ENCODE peak calls at places on chromosomes 1 and 21, in nine cellular contexts. One of them, this sample, is unnamed.

GRCh38 chr1:163063131-163064059 is 5.8 kb upstream of the RGS4 start:
- DNase-seq in activated T-cell treated with anti-CD3 and anti-CD28 coated beads for 48 hours: no peak
- DNase-seq in fibroblast of lung: no peak
- DNase-seq in GM23248: no peak
- DNase-seq in H9: no peak
- DNase-seq in central memory CD4-positive, alpha-beta T cell: no peak
- DNase-seq in small intestine: no peak
- DNase-seq in Kasumi-1: no peak
- DNase-seq in C1 segment of cervical spinal cord: no peak
- DNase-seq in this sample: no peak

GRCh38 chr1:71836899-71837298 is 445.4 kb downstream of the NEGR1 start:
- DNase-seq in activated T-cell treated with anti-CD3 and anti-CD28 coated beads for 48 hours: no peak
- DNase-seq in fibroblast of lung: no peak
- DNase-seq in GM23248: no peak
- DNase-seq in H9: no peak
- DNase-seq in central memory CD4-positive, alpha-beta T cell: no peak
- DNase-seq in small intestine: no peak
- DNase-seq in Kasumi-1: no peak
- DNase-seq in C1 segment of cervical spinal cord: no peak
- DNase-seq in this sample: no peak

GRCh38 chr21:45941338-45941710 is 40.2 kb upstream of the COL6A1 start:
- DNase-seq in activated T-cell treated with anti-CD3 and anti-CD28 coated beads for 48 hours: no peak
- DNase-seq in fibroblast of lung: no peak
- DNase-seq in GM23248: no peak
- DNase-seq in H9: no peak
- DNase-seq in central memory CD4-positive, alpha-beta T cell: no peak
- DNase-seq in small intestine: no peak
- DNase-seq in Kasumi-1: no peak
- DNase-seq in C1 segment of cervical spinal cord: no peak
- DNase-seq in this sample: no peak

GRCh38 chr1:231335663-231336602 is 1.7 kb downstream of the EXOC8 start:
- DNase-seq in activated T-cell treated with anti-CD3 and anti-CD28 coated beads for 48 hours: no peak
- DNase-seq in fibroblast of lung: no peak
- DNase-seq in GM23248: peak; percentile 47
- DNase-seq in H9: no peak
- DNase-seq in central memory CD4-positive, alpha-beta T cell: no peak
- DNase-seq in small intestine: peak; percentile 22
- DNase-seq in Kasumi-1: no peak
- DNase-seq in C1 segment of cervical spinal cord: no peak
- DNase-seq in this sample: no peak

GRCh38 chr21:45898781-45899180 is 82.8 kb upstream of the COL6A1 start:
- DNase-seq in activated T-cell treated with anti-CD3 and anti-CD28 coated beads for 48 hours: no peak
- DNase-seq in fibroblast of lung: no peak
- DNase-seq in GM23248: no peak
- DNase-seq in H9: no peak
- DNase-seq in central memory CD4-positive, alpha-beta T cell: no peak
- DNase-seq in small intestine: no peak
- DNase-seq in Kasumi-1: no peak
- DNase-seq in C1 segment of cervical spinal cord: no peak
- DNase-seq in this sample: no peak

GRCh38 chr1:61921435-61921834 is 179.2 kb downstream of the PATJ start:
- DNase-seq in activated T-cell treated with anti-CD3 and anti-CD28 coated beads for 48 hours: no peak
- DNase-seq in fibroblast of lung: peak; percentile 6
- DNase-seq in GM23248: peak; percentile 15
- DNase-seq in H9: no peak
- DNase-seq in central memory CD4-positive, alpha-beta T cell: no peak
- DNase-seq in small intestine: no peak
- DNase-seq in Kasumi-1: no peak
- DNase-seq in C1 segment of cervical spinal cord: no peak
- DNase-seq in this sample: no peak

GRCh38 chr1:153561401-153561985 is 4.2 kb downstream of the S100A2 start:
- DNase-seq in activated T-cell treated with anti-CD3 and anti-CD28 coated beads for 48 hours: no peak
- DNase-seq in fibroblast of lung: no peak
- DNase-seq in GM23248: no peak
- DNase-seq in H9: no peak
- DNase-seq in central memory CD4-positive, alpha-beta T cell: no peak
- DNase-seq in small intestine: no peak
- DNase-seq in Kasumi-1: no peak
- DNase-seq in C1 segment of cervical spinal cord: no peak
- DNase-seq in this sample: no peak

GRCh38 chr1:160124709-160125478 is 9.3 kb downstream of the ATP1A2 start:
- DNase-seq in activated T-cell treated with anti-CD3 and anti-CD28 coated beads for 48 hours: no peak
- DNase-seq in fibroblast of lung: peak; percentile 98
- DNase-seq in GM23248: peak; percentile 90
- DNase-seq in H9: no peak
- DNase-seq in central memory CD4-positive, alpha-beta T cell: no peak
- DNase-seq in small intestine: peak; percentile 56
- DNase-seq in Kasumi-1: no peak
- DNase-seq in C1 segment of cervical spinal cord: no peak
- DNase-seq in this sample: no peak

GRCh38 chr1:157404063-157404501 is 148.2 kb downstream of the FCRL5 start:
- DNase-seq in activated T-cell treated with anti-CD3 and anti-CD28 coated beads for 48 hours: no peak
- DNase-seq in fibroblast of lung: no peak
- DNase-seq in GM23248: no peak
- DNase-seq in H9: no peak
- DNase-seq in central memory CD4-positive, alpha-beta T cell: no peak
- DNase-seq in small intestine: no peak
- DNase-seq in Kasumi-1: peak; percentile 80
- DNase-seq in C1 segment of cervical spinal cord: no peak
- DNase-seq in this sample: no peak

GRCh38 chr1:54220004-54220811 is 20.2 kb downstream of the MRPL37 start:
- DNase-seq in activated T-cell treated with anti-CD3 and anti-CD28 coated beads for 48 hours: no peak
- DNase-seq in fibroblast of lung: peak; percentile 80
- DNase-seq in GM23248: peak; percentile 76
- DNase-seq in H9: no peak
- DNase-seq in central memory CD4-positive, alpha-beta T cell: no peak
- DNase-seq in small intestine: no peak
- DNase-seq in Kasumi-1: peak; percentile 83
- DNase-seq in C1 segment of cervical spinal cord: peak; percentile 36
- DNase-seq in this sample: no peak

GRCh38 chr1:186502087-186502486 is 41.2 kb upstream of the PDC start:
- DNase-seq in activated T-cell treated with anti-CD3 and anti-CD28 coated beads for 48 hours: no peak
- DNase-seq in fibroblast of lung: no peak
- DNase-seq in GM23248: peak; percentile 28
- DNase-seq in H9: no peak
- DNase-seq in central memory CD4-positive, alpha-beta T cell: no peak
- DNase-seq in small intestine: no peak
- DNase-seq in Kasumi-1: no peak
- DNase-seq in C1 segment of cervical spinal cord: no peak
- DNase-seq in this sample: no peak

GRCh38 chr1:232335751-232336274 is 294.1 kb downstream of the SIPA1L2 start:
- DNase-seq in activated T-cell treated with anti-CD3 and anti-CD28 coated beads for 48 hours: no peak
- DNase-seq in fibroblast of lung: no peak
- DNase-seq in GM23248: no peak
- DNase-seq in H9: no peak
- DNase-seq in central memory CD4-positive, alpha-beta T cell: no peak
- DNase-seq in small intestine: no peak
- DNase-seq in Kasumi-1: no peak
- DNase-seq in C1 segment of cervical spinal cord: no peak
- DNase-seq in this sample: no peak

GRCh38 chr1:29478879-29479278 is 242.6 kb downstream of the PTPRU start:
- DNase-seq in activated T-cell treated with anti-CD3 and anti-CD28 coated beads for 48 hours: no peak
- DNase-seq in fibroblast of lung: no peak
- DNase-seq in GM23248: no peak
- DNase-seq in H9: no peak
- DNase-seq in central memory CD4-positive, alpha-beta T cell: no peak
- DNase-seq in small intestine: no peak
- DNase-seq in Kasumi-1: no peak
- DNase-seq in C1 segment of cervical spinal cord: no peak
- DNase-seq in this sample: no peak

GRCh38 chr1:110606784-110607662 is 865 bp upstream of the KCNA2 start:
- DNase-seq in activated T-cell treated with anti-CD3 and anti-CD28 coated beads for 48 hours: no peak
- DNase-seq in fibroblast of lung: no peak
- DNase-seq in GM23248: peak; percentile 23
- DNase-seq in H9: peak; percentile 51
- DNase-seq in central memory CD4-positive, alpha-beta T cell: no peak
- DNase-seq in small intestine: no peak
- DNase-seq in Kasumi-1: no peak
- DNase-seq in C1 segment of cervical spinal cord: peak; percentile 60
- DNase-seq in this sample: no peak

GRCh38 chr1:86419277-86419903 is 4.6 kb upstream of the CLCA2 start:
- DNase-seq in activated T-cell treated with anti-CD3 and anti-CD28 coated beads for 48 hours: peak; percentile 13
- DNase-seq in fibroblast of lung: peak; percentile 45
- DNase-seq in GM23248: peak; percentile 33
- DNase-seq in H9: no peak
- DNase-seq in central memory CD4-positive, alpha-beta T cell: peak; percentile 47
- DNase-seq in small intestine: peak; percentile 57
- DNase-seq in Kasumi-1: peak; percentile 83
- DNase-seq in C1 segment of cervical spinal cord: no peak
- DNase-seq in this sample: no peak

GRCh38 chr1:95118019-95118499 is 904 bp downstream of the TLCD4 start:
- DNase-seq in activated T-cell treated with anti-CD3 and anti-CD28 coated beads for 48 hours: no peak
- DNase-seq in fibroblast of lung: peak; percentile 7
- DNase-seq in GM23248: peak; percentile 28
- DNase-seq in H9: peak; percentile 29
- DNase-seq in central memory CD4-positive, alpha-beta T cell: no peak
- DNase-seq in small intestine: peak; percentile 19
- DNase-seq in Kasumi-1: no peak
- DNase-seq in C1 segment of cervical spinal cord: no peak
- DNase-seq in this sample: peak; percentile 1